ENCODE peak calls at places on chromosomes 3 and 15, in seven cellular contexts. O, J, G, A, L, V and N are unnamed samples.

GRCh38 chr3:133460809-133461208 is 61.0 kb downstream of the BFSP2 start:
- DNase-seq in J (no peak), V (no peak), G (no peak), L (no peak), O (no peak), A (no peak), N (no peak)

GRCh38 chr3:15942936-15943335 is 145.2 kb upstream of the ANKRD28 start:
- DNase-seq in V (no peak), A (no peak), G (no peak), J (no peak), L (no peak), O (no peak), N (no peak)

GRCh38 chr3:60053518-60054265 is 1003.9 kb upstream of the CFAP20DC start:
- DNase-seq in J (peak), O (no peak), A (no peak), L (no peak), G (no peak), V (peak), N (no peak)

GRCh38 chr15:59138243-59138642 is 33.3 kb downstream of the CCNB2 start:
- DNase-seq in G (no peak), J (peak), V (peak), L (peak), O (peak), A (peak), N (peak)

GRCh38 chr3:14946749-14947104 is 656 bp upstream of the NR2C2 start:
- DNase-seq in G (no peak), A (no peak), J (no peak), V (no peak), O (no peak), L (no peak), N (no peak)

GRCh38 chr3:12369029-12369428 is 80.2 kb downstream of the PPARG start:
- DNase-seq in V (no peak), A (no peak), O (no peak), G (no peak), L (no peak), J (no peak), N (no peak)

GRCh38 chr3:182308328-182308727 is 485.0 kb upstream of the ATP11B start:
- DNase-seq in A (no peak), G (no peak), V (no peak), J (no peak), O (no peak), L (no peak), N (no peak)

GRCh38 chr3:97658670-97659285 is 105.8 kb upstream of the ARL6 start:
- DNase-seq in G (no peak), A (peak), O (no peak), V (peak), L (peak), J (peak), N (peak)

GRCh38 chr15:74950078-74951000 is 6.2 kb downstream of the RPP25 start:
- DNase-seq in J (peak), V (peak), A (peak), O (peak), L (peak), G (no peak), N (peak)

GRCh38 chr15:55245058-55245457 is 44.6 kb downstream of the RAB27A start:
- DNase-seq in O (no peak), V (no peak), J (no peak), L (no peak), A (no peak), G (no peak), N (no peak)

GRCh38 chr3:195356151-195357086 is 85.5 kb upstream of the XXYLT1 start:
- DNase-seq in J (no peak), L (no peak), O (no peak), A (no peak), V (peak), G (no peak), N (no peak)

GRCh38 chr3:5078151-5078550 is 43.9 kb upstream of the ARL8B start:
- DNase-seq in V (peak), L (no peak), A (no peak), G (no peak), J (peak), O (no peak), N (peak)